ENCODE peak calls at places on chromosomes 6 and 20, in six cellular contexts. K, T, P, I, M and J are unnamed samples.

GRCh38 chr20:62186887-62187866 is 4.3 kb downstream of the MTG2 start:
- DNase-seq in K (no peak), T (no peak), P (peak), I (no peak), M (no peak), J (no peak)

GRCh38 chr6:158764941-158765340 is 54.2 kb downstream of the EZR start:
- DNase-seq in K (no peak), T (no peak), P (no peak), I (no peak), M (no peak), J (no peak)

GRCh38 chr20:35344354-35344837 is 52.2 kb upstream of the FAM83C start:
- DNase-seq in K (peak), T (peak), P (peak), I (no peak), M (peak), J (no peak)

GRCh38 chr6:47977314-47977713 is 133.7 kb downstream of the PTCHD4 start:
- DNase-seq in K (no peak), T (no peak), P (no peak), I (no peak), M (no peak), J (no peak)

GRCh38 chr6:10569392-10570127 is 48.4 kb downstream of the GCNT2 start:
- DNase-seq in K (no peak), T (no peak), P (peak), I (no peak), M (no peak), J (no peak)

GRCh38 chr20:2379511-2380229 is 1.0 kb upstream of the TGM6 start:
- DNase-seq in K (no peak), T (no peak), P (no peak), I (no peak), M (no peak), J (no peak)

GRCh38 chr6:158185729-158186456 is 17.7 kb downstream of the GTF2H5 start:
- DNase-seq in K (no peak), T (peak), P (peak), I (no peak), M (no peak), J (peak)

GRCh38 chr20:14721926-14722325 is 384.5 kb upstream of the FLRT3 start:
- DNase-seq in K (no peak), T (no peak), P (peak), I (no peak), M (no peak), J (no peak)

GRCh38 chr6:3229566-3230274 is 2.3 kb upstream of the TUBB2B start:
- DNase-seq in K (peak), T (no peak), P (peak), I (no peak), M (no peak), J (no peak)

GRCh38 chr6:46054531-46054930 is 38.9 kb upstream of the CLIC5 start:
- DNase-seq in K (no peak), T (no peak), P (no peak), I (no peak), M (no peak), J (no peak)

GRCh38 chr6:88105741-88106340 is 58.2 kb downstream of the SPACA1 start:
- DNase-seq in K (no peak), T (peak), P (peak), I (no peak), M (no peak), J (no peak)

GRCh38 chr6:106184629-106185028 is 98.5 kb downstream of the PRDM1 start:
- DNase-seq in K (no peak), T (no peak), P (peak), I (no peak), M (no peak), J (no peak)

GRCh38 chr20:17693534-17694001 is 6.2 kb upstream of the BANF2 start:
- DNase-seq in K (no peak), T (no peak), P (peak), I (no peak), M (no peak), J (no peak)

GRCh38 chr6:18550119-18550518 is 163.0 kb downstream of the RNF144B start:
- DNase-seq in K (no peak), T (no peak), P (no peak), I (no peak), M (no peak), J (no peak)

GRCh38 chr6:16145038-16145437 is 16.2 kb downstream of the MYLIP start:
- DNase-seq in K (no peak), T (no peak), P (no peak), I (no peak), M (no peak), J (no peak)

DNA sequence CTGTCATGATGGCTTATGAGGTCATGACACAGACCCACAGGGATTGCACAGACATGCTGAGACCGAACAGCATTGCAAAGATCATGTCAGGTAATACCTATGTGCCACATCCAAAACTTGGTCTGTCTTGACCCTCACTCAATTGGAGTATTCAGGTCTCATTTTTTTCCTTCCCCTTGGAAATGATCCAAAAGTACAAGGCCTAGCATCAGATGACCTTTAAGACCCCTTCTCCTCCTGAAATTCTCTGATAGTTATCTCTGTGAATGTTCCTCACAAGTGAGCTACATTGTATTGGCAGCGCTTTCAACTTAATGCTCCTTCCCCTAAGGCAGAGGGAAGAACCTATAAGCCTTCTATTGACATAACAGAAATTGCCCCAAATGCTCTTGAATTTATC is 507.4 kb upstream of the JARID2 start:
- DNase-seq in K (no peak), T (no peak), P (no peak), I (no peak), M (no peak), J (no peak)
- H3K4me3 ChIP-seq in K (no peak), T (no peak), P (no peak), I (no peak), M (no peak), J (no peak)

DNA sequence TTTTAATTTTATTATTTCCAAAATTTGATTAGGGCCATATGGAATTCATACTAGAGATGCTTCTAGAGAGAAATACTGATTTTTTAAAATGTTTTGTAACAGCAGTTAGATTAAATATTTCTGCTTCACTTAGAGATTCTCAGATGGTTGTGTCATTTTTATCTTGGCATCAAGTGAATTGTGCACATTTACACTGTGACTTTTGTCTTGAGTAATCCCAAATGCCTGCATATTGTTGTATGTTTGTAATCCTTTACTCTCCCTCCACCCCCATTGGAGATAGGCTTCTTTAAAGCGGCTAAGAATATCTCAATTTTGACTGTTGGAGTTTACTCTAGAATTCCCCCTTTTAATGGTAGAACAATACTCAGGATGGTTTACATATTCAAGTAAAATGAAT is 19.0 kb downstream of the STX16 start:
- DNase-seq in K (no peak), T (no peak), P (no peak), I (no peak), M (no peak), J (no peak)
- H3K4me3 ChIP-seq in K (no peak), T (no peak), P (no peak), I (no peak), M (no peak), J (no peak)

GRCh38 chr20:539848-540247 is 3.7 kb downstream of the CSNK2A1 start:
- DNase-seq in K (no peak), T (peak), P (peak), I (no peak), M (no peak), J (no peak)
- H3K4me3 ChIP-seq in K (peak), T (no peak), P (peak), I (no peak), M (peak), J (no peak)

GRCh38 chr6:37137201-37137880 is 32.6 kb upstream of the PIM1 start:
- DNase-seq in K (no peak), T (peak), P (peak), I (peak), M (no peak), J (peak)
- H3K4me3 ChIP-seq in K (no peak), T (peak), P (no peak), I (peak), M (no peak), J (peak)